ENCODE peak calls at places on chromosomes 6 and 20, in seven cellular contexts. One of them, this sample, is unnamed. For H3K4me1, the result is how much of the 10 kb centered on the place peaks cover.

GRCh38 chr6:34601706-34602105 is 45.6 kb upstream of the SPDEF start:
- DNase-seq in GM12878: no peak
- DNase-seq in HCT116: no peak
- DNase-seq in SK-N-SH: no peak
- DNase-seq in K562: no peak
- DNase-seq in HepG2: no peak
- DNase-seq in H1: no peak
- DNase-seq in this sample: no peak

GRCh38 chr6:16762265-16762546 is 946 bp upstream of the ATXN1 start:
- DNase-seq in GM12878: no peak
- DNase-seq in HCT116: no peak
- DNase-seq in SK-N-SH: no peak
- DNase-seq in K562: no peak
- DNase-seq in HepG2: no peak
- DNase-seq in H1: no peak
- DNase-seq in this sample: no peak

GRCh38 chr6:143940011-143940597 is 68.0 kb downstream of the PLAGL1 start:
- DNase-seq in GM12878: peak
- DNase-seq in HCT116: peak
- DNase-seq in SK-N-SH: peak
- DNase-seq in K562: peak
- DNase-seq in HepG2: peak
- DNase-seq in H1: no peak
- DNase-seq in this sample: no peak

GRCh38 chr6:145502417-145502816 is 232.9 kb downstream of the EPM2A start:
- DNase-seq in GM12878: no peak
- DNase-seq in HCT116: no peak
- DNase-seq in SK-N-SH: no peak
- DNase-seq in K562: peak
- DNase-seq in HepG2: no peak
- DNase-seq in H1: no peak
- DNase-seq in this sample: no peak

GRCh38 chr20:3716195-3716834 is 3.9 kb upstream of the SIGLEC1 start:
- DNase-seq in GM12878: no peak
- DNase-seq in HCT116: peak
- DNase-seq in SK-N-SH: peak
- DNase-seq in K562: peak
- DNase-seq in HepG2: peak
- DNase-seq in H1: peak
- DNase-seq in this sample: peak

GRCh38 chr6:90545450-90545849 is 41.4 kb downstream of the MAP3K7 start:
- DNase-seq in GM12878: no peak
- DNase-seq in HCT116: no peak
- DNase-seq in SK-N-SH: no peak
- DNase-seq in K562: no peak
- DNase-seq in HepG2: no peak
- DNase-seq in H1: no peak
- DNase-seq in this sample: no peak

GRCh38 chr6:41707565-41708200 is 27.7 kb downstream of the TFEB start:
- DNase-seq in GM12878: no peak
- DNase-seq in HCT116: no peak
- DNase-seq in SK-N-SH: no peak
- DNase-seq in K562: no peak
- DNase-seq in HepG2: no peak
- DNase-seq in H1: no peak
- DNase-seq in this sample: no peak

GRCh38 chr6:158046201-158047119 is 64.8 kb downstream of the SYNJ2 start:
- DNase-seq in GM12878: no peak
- DNase-seq in HCT116: no peak
- DNase-seq in SK-N-SH: no peak
- DNase-seq in K562: no peak
- DNase-seq in HepG2: no peak
- DNase-seq in H1: no peak
- DNase-seq in this sample: no peak

GRCh38 chr20:49786671-49787370 is 25.8 kb upstream of the SLC9A8 start:
- DNase-seq in GM12878: no peak
- DNase-seq in HCT116: no peak
- DNase-seq in SK-N-SH: no peak
- DNase-seq in K562: no peak
- DNase-seq in HepG2: no peak
- DNase-seq in H1: no peak
- DNase-seq in this sample: no peak

GRCh38 chr6:118668761-118669411 is 17.5 kb upstream of the CEP85L start:
- DNase-seq in GM12878: no peak
- DNase-seq in HCT116: no peak
- DNase-seq in SK-N-SH: no peak
- DNase-seq in K562: peak
- DNase-seq in HepG2: no peak
- DNase-seq in H1: no peak
- DNase-seq in this sample: no peak

GRCh38 chr6:170062209-170062903 is 228.5 kb downstream of the DLL1 start:
- DNase-seq in GM12878: no peak
- DNase-seq in HCT116: no peak
- DNase-seq in SK-N-SH: no peak
- DNase-seq in K562: no peak
- DNase-seq in HepG2: no peak
- DNase-seq in H1: peak
- DNase-seq in this sample: no peak

GRCh38 chr20:10659651-10660601 is 13.9 kb downstream of the JAG1 start:
- DNase-seq in GM12878: no peak
- DNase-seq in HCT116: no peak
- DNase-seq in SK-N-SH: no peak
- DNase-seq in K562: no peak
- DNase-seq in HepG2: peak
- DNase-seq in H1: no peak
- DNase-seq in this sample: no peak

GRCh38 chr20:10662151-10662550 is 11.6 kb downstream of the JAG1 start:
- DNase-seq in GM12878: no peak
- DNase-seq in HCT116: no peak
- DNase-seq in SK-N-SH: no peak
- DNase-seq in K562: no peak
- DNase-seq in HepG2: no peak
- DNase-seq in H1: no peak
- DNase-seq in this sample: no peak

GRCh38 chr20:10662661-10663458 is 10.9 kb downstream of the JAG1 start:
- DNase-seq in GM12878: no peak
- DNase-seq in HCT116: no peak
- DNase-seq in SK-N-SH: no peak
- DNase-seq in K562: no peak
- DNase-seq in HepG2: no peak
- DNase-seq in H1: no peak
- DNase-seq in this sample: no peak

GRCh38 chr20:10660661-10661060 is 13.1 kb downstream of the JAG1 start:
- DNase-seq in GM12878: no peak
- DNase-seq in HCT116: no peak
- DNase-seq in SK-N-SH: no peak
- DNase-seq in K562: no peak
- DNase-seq in HepG2: no peak
- DNase-seq in H1: no peak
- DNase-seq in this sample: no peak

DNA sequence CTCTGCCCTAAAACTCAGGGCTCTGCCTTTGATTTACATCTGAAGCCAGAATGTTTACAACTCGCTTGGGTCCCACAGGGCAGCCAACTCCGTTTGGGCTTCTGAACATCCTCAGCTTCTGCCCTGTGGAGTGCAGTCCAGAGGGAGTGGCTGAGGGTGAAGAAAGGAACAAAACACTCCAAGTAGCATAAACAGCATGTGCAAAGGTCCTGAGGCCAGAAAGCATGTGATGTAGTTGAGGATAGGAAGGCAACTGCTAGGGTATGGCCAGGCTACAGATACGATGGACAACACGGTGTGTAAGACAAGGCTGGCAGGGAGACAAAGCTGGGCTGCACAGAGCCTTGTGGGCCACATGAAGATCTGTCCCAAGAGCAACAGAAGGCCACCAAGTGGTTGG is 12.5 kb downstream of the JAG1 start:
- DNase-seq in GM12878: no peak
- DNase-seq in HCT116: no peak
- DNase-seq in SK-N-SH: no peak
- DNase-seq in K562: no peak
- DNase-seq in HepG2: no peak
- DNase-seq in H1: no peak
- DNase-seq in this sample: no peak
- H3K4me1 ChIP-seq in GM12878: under half
- H3K4me1 ChIP-seq in HCT116: under half
- H3K4me1 ChIP-seq in SK-N-SH: under half
- H3K4me1 ChIP-seq in K562: under half
- H3K4me1 ChIP-seq in HepG2: half or more
- H3K4me1 ChIP-seq in H1: under half
- H3K4me1 ChIP-seq in this sample: under half

GRCh38 chr6:168415993-168416530 is 24.9 kb upstream of the SMOC2 start:
- DNase-seq in GM12878: no peak
- DNase-seq in HCT116: no peak
- DNase-seq in SK-N-SH: no peak
- DNase-seq in K562: no peak
- DNase-seq in HepG2: no peak
- DNase-seq in H1: peak
- DNase-seq in this sample: no peak

GRCh38 chr6:168415149-168415992 is 25.6 kb upstream of the SMOC2 start:
- DNase-seq in GM12878: no peak
- DNase-seq in HCT116: no peak
- DNase-seq in SK-N-SH: no peak
- DNase-seq in K562: no peak
- DNase-seq in HepG2: no peak
- DNase-seq in H1: peak
- DNase-seq in this sample: no peak

GRCh38 chr6:168413856-168414255 is 27.1 kb upstream of the SMOC2 start:
- DNase-seq in GM12878: no peak
- DNase-seq in HCT116: no peak
- DNase-seq in SK-N-SH: no peak
- DNase-seq in K562: peak
- DNase-seq in HepG2: no peak
- DNase-seq in H1: peak
- DNase-seq in this sample: no peak

GRCh38 chr6:168413018-168413720 is 27.8 kb upstream of the SMOC2 start:
- DNase-seq in GM12878: no peak
- DNase-seq in HCT116: no peak
- DNase-seq in SK-N-SH: no peak
- DNase-seq in K562: peak
- DNase-seq in HepG2: no peak
- DNase-seq in H1: peak
- DNase-seq in this sample: no peak

GRCh38 chr6:168414696-168415095 is 26.3 kb upstream of the SMOC2 start:
- DNase-seq in GM12878: no peak
- DNase-seq in HCT116: no peak
- DNase-seq in SK-N-SH: no peak
- DNase-seq in K562: no peak
- DNase-seq in HepG2: no peak
- DNase-seq in H1: no peak
- DNase-seq in this sample: no peak
- TF ChIP-seq YY1 in GM12878: no peak
- TF ChIP-seq YY1 in HCT116: no peak
- TF ChIP-seq YY1 in SK-N-SH: no peak
- TF ChIP-seq YY1 in K562: no peak
- TF ChIP-seq YY1 in HepG2: no peak
- TF ChIP-seq YY1 in H1: no peak
- TF ChIP-seq YY1 in this sample: no peak

GRCh38 chr20:23627501-23627900 is 10.3 kb downstream of the CST3 start:
- DNase-seq in GM12878: no peak
- DNase-seq in HCT116: no peak
- DNase-seq in SK-N-SH: no peak
- DNase-seq in K562: no peak
- DNase-seq in HepG2: no peak
- DNase-seq in H1: no peak
- DNase-seq in this sample: no peak

GRCh38 chr20:23629542-23630391 is 8.0 kb downstream of the CST3 start:
- DNase-seq in GM12878: no peak
- DNase-seq in HCT116: no peak
- DNase-seq in SK-N-SH: no peak
- DNase-seq in K562: no peak
- DNase-seq in HepG2: peak
- DNase-seq in H1: no peak
- DNase-seq in this sample: no peak

GRCh38 chr20:23630392-23630849 is 7.3 kb downstream of the CST3 start:
- DNase-seq in GM12878: no peak
- DNase-seq in HCT116: no peak
- DNase-seq in SK-N-SH: no peak
- DNase-seq in K562: no peak
- DNase-seq in HepG2: no peak
- DNase-seq in H1: no peak
- DNase-seq in this sample: no peak

GRCh38 chr20:23628402-23629016 is 9.2 kb downstream of the CST3 start:
- DNase-seq in GM12878: no peak
- DNase-seq in HCT116: no peak
- DNase-seq in SK-N-SH: no peak
- DNase-seq in K562: no peak
- DNase-seq in HepG2: no peak
- DNase-seq in H1: no peak
- DNase-seq in this sample: no peak

GRCh38 chr20:23629017-23629541 is 8.7 kb downstream of the CST3 start:
- DNase-seq in GM12878: no peak
- DNase-seq in HCT116: peak
- DNase-seq in SK-N-SH: no peak
- DNase-seq in K562: peak
- DNase-seq in HepG2: peak
- DNase-seq in H1: no peak
- DNase-seq in this sample: peak
- H3K4me1 ChIP-seq in GM12878: under half
- H3K4me1 ChIP-seq in HCT116: under half
- H3K4me1 ChIP-seq in SK-N-SH: under half
- H3K4me1 ChIP-seq in K562: under half
- H3K4me1 ChIP-seq in HepG2: half or more
- H3K4me1 ChIP-seq in H1: under half
- H3K4me1 ChIP-seq in this sample: under half

GRCh38 chr20:19701449-19701848 is 56.6 kb upstream of the RIN2 start:
- DNase-seq in GM12878: no peak
- DNase-seq in HCT116: no peak
- DNase-seq in SK-N-SH: no peak
- DNase-seq in K562: no peak
- DNase-seq in HepG2: no peak
- DNase-seq in H1: no peak
- DNase-seq in this sample: no peak

GRCh38 chr20:19710336-19710721 is 47.7 kb upstream of the RIN2 start:
- DNase-seq in GM12878: no peak
- DNase-seq in HCT116: no peak
- DNase-seq in SK-N-SH: no peak
- DNase-seq in K562: no peak
- DNase-seq in HepG2: no peak
- DNase-seq in H1: no peak
- DNase-seq in this sample: no peak

GRCh38 chr20:19711126-19711525 is 46.9 kb upstream of the RIN2 start:
- DNase-seq in GM12878: no peak
- DNase-seq in HCT116: no peak
- DNase-seq in SK-N-SH: no peak
- DNase-seq in K562: no peak
- DNase-seq in HepG2: no peak
- DNase-seq in H1: no peak
- DNase-seq in this sample: no peak

GRCh38 chr20:19709635-19710335 is 48.3 kb upstream of the RIN2 start:
- DNase-seq in GM12878: no peak
- DNase-seq in HCT116: no peak
- DNase-seq in SK-N-SH: no peak
- DNase-seq in K562: no peak
- DNase-seq in HepG2: no peak
- DNase-seq in H1: no peak
- DNase-seq in this sample: no peak

DNA sequence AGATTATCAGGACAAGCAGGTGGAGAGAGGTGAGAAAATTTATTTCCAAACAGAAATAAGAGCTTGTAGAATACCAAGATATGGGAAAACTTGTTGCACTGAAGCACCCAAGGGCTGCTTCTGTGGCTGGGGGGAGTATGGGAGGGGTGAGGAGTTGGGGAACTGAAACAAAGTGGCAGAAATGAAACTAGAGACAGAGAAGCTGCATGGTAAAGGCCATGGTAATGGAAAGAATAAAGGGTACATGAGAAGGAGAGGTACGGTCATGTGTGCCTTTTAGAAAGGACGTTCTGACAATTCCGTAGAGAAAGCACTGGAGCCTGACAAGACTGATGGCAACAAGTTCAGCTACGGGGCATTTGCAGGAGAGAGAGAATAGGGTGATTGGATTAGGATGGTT is 51.6 kb upstream of the RIN2 start:
- DNase-seq in GM12878: peak
- DNase-seq in HCT116: no peak
- DNase-seq in SK-N-SH: no peak
- DNase-seq in K562: no peak
- DNase-seq in HepG2: no peak
- DNase-seq in H1: no peak
- DNase-seq in this sample: no peak
- TF ChIP-seq YY1 in GM12878: no peak
- TF ChIP-seq YY1 in HCT116: no peak
- TF ChIP-seq YY1 in SK-N-SH: no peak
- TF ChIP-seq YY1 in K562: no peak
- TF ChIP-seq YY1 in HepG2: no peak
- TF ChIP-seq YY1 in H1: no peak
- TF ChIP-seq YY1 in this sample: no peak